ENCODE peak calls at places on chromosome 13, in seven cellular contexts. One of them, this sample, is unnamed.

GRCh38 chr13:114077938-114078335 is 54.5 kb downstream of the RASA3 start:
- DNase-seq in H9: no peak
- DNase-seq in mesendoderm: peak
- DNase-seq in H1: no peak
- DNase-seq in trophoblast cell: no peak
- DNase-seq in IMR-90: peak
- DNase-seq in mesenchymal stem cell: peak
- DNase-seq in this sample: no peak

GRCh38 chr13:95870421-95870820 is 182.8 kb downstream of the UGGT2 start:
- DNase-seq in H9: no peak
- DNase-seq in mesendoderm: peak
- DNase-seq in H1: no peak
- DNase-seq in trophoblast cell: no peak
- DNase-seq in IMR-90: no peak
- DNase-seq in mesenchymal stem cell: no peak
- DNase-seq in this sample: no peak

GRCh38 chr13:32426191-32426980 is 1.5 kb downstream of the N4BP2L1 start:
- DNase-seq in H9: no peak
- DNase-seq in mesendoderm: no peak
- DNase-seq in H1: no peak
- DNase-seq in trophoblast cell: peak
- DNase-seq in IMR-90: no peak
- DNase-seq in mesenchymal stem cell: peak
- DNase-seq in this sample: no peak

GRCh38 chr13:41700790-41701310 is 243.5 kb downstream of the RGCC start:
- DNase-seq in H9: no peak
- DNase-seq in mesendoderm: no peak
- DNase-seq in H1: no peak
- DNase-seq in trophoblast cell: no peak
- DNase-seq in IMR-90: peak
- DNase-seq in mesenchymal stem cell: peak
- DNase-seq in this sample: no peak

GRCh38 chr13:22311734-22312404 is 641.0 kb downstream of the FGF9 start:
- DNase-seq in H9: peak
- DNase-seq in mesendoderm: peak
- DNase-seq in H1: no peak
- DNase-seq in trophoblast cell: peak
- DNase-seq in IMR-90: no peak
- DNase-seq in mesenchymal stem cell: no peak
- DNase-seq in this sample: no peak

GRCh38 chr13:113351514-113352026 is 12.4 kb downstream of the GRTP1 start:
- DNase-seq in H9: peak
- DNase-seq in mesendoderm: no peak
- DNase-seq in H1: no peak
- DNase-seq in trophoblast cell: no peak
- DNase-seq in IMR-90: no peak
- DNase-seq in mesenchymal stem cell: no peak
- DNase-seq in this sample: no peak

GRCh38 chr13:43953370-43953769 is 73.7 kb downstream of the LACC1 start:
- DNase-seq in H9: no peak
- DNase-seq in mesendoderm: peak
- DNase-seq in H1: no peak
- DNase-seq in trophoblast cell: peak
- DNase-seq in IMR-90: no peak
- DNase-seq in mesenchymal stem cell: no peak
- DNase-seq in this sample: no peak

GRCh38 chr13:113854238-113855011 is 9.5 kb downstream of the GAS6 start:
- DNase-seq in H9: peak
- DNase-seq in mesendoderm: no peak
- DNase-seq in H1: no peak
- DNase-seq in trophoblast cell: no peak
- DNase-seq in IMR-90: peak
- DNase-seq in mesenchymal stem cell: peak
- DNase-seq in this sample: no peak

GRCh38 chr13:85313761-85314503 is 485.3 kb downstream of the SLITRK6 start:
- DNase-seq in H9: no peak
- DNase-seq in mesendoderm: peak
- DNase-seq in H1: no peak
- DNase-seq in trophoblast cell: peak
- DNase-seq in IMR-90: peak
- DNase-seq in mesenchymal stem cell: peak
- DNase-seq in this sample: no peak

GRCh38 chr13:110869231-110869804 is 45.6 kb downstream of the ANKRD10 start:
- DNase-seq in H9: no peak
- DNase-seq in mesendoderm: no peak
- DNase-seq in H1: no peak
- DNase-seq in trophoblast cell: peak
- DNase-seq in IMR-90: no peak
- DNase-seq in mesenchymal stem cell: no peak
- DNase-seq in this sample: no peak

GRCh38 chr13:58919551-58919950 is 1244.2 kb downstream of the DIAPH3 start:
- DNase-seq in H9: no peak
- DNase-seq in mesendoderm: no peak
- DNase-seq in H1: no peak
- DNase-seq in trophoblast cell: no peak
- DNase-seq in IMR-90: no peak
- DNase-seq in mesenchymal stem cell: peak
- DNase-seq in this sample: no peak

GRCh38 chr13:94305033-94305432 is 174.4 kb downstream of the DCT start:
- DNase-seq in H9: no peak
- DNase-seq in mesendoderm: no peak
- DNase-seq in H1: no peak
- DNase-seq in trophoblast cell: no peak
- DNase-seq in IMR-90: no peak
- DNase-seq in mesenchymal stem cell: no peak
- DNase-seq in this sample: no peak

GRCh38 chr13:94416454-94417080 is 62.9 kb downstream of the DCT start:
- DNase-seq in H9: peak
- DNase-seq in mesendoderm: peak
- DNase-seq in H1: peak
- DNase-seq in trophoblast cell: peak
- DNase-seq in IMR-90: peak
- DNase-seq in mesenchymal stem cell: peak
- DNase-seq in this sample: peak

GRCh38 chr13:33319859-33320258 is 34.3 kb upstream of the STARD13 start:
- DNase-seq in H9: no peak
- DNase-seq in mesendoderm: no peak
- DNase-seq in H1: no peak
- DNase-seq in trophoblast cell: no peak
- DNase-seq in IMR-90: no peak
- DNase-seq in mesenchymal stem cell: no peak
- DNase-seq in this sample: no peak

GRCh38 chr13:91639316-91639715 is 240.9 kb downstream of the GPC5 start:
- DNase-seq in H9: no peak
- DNase-seq in mesendoderm: no peak
- DNase-seq in H1: no peak
- DNase-seq in trophoblast cell: no peak
- DNase-seq in IMR-90: peak
- DNase-seq in mesenchymal stem cell: no peak
- DNase-seq in this sample: no peak

GRCh38 chr13:107518292-107518691 is 697.0 kb downstream of the LIG4 start:
- DNase-seq in H9: no peak
- DNase-seq in mesendoderm: no peak
- DNase-seq in H1: no peak
- DNase-seq in trophoblast cell: no peak
- DNase-seq in IMR-90: peak
- DNase-seq in mesenchymal stem cell: peak
- DNase-seq in this sample: no peak

GRCh38 chr13:103238441-103238840 is 172.2 kb upstream of the SLC10A2 start:
- DNase-seq in H9: no peak
- DNase-seq in mesendoderm: no peak
- DNase-seq in H1: no peak
- DNase-seq in trophoblast cell: no peak
- DNase-seq in IMR-90: no peak
- DNase-seq in mesenchymal stem cell: no peak
- DNase-seq in this sample: no peak

GRCh38 chr13:111429064-111429558 is 108.7 kb downstream of the TEX29 start:
- DNase-seq in H9: peak
- DNase-seq in mesendoderm: peak
- DNase-seq in H1: no peak
- DNase-seq in trophoblast cell: peak
- DNase-seq in IMR-90: peak
- DNase-seq in mesenchymal stem cell: peak
- DNase-seq in this sample: peak

GRCh38 chr13:20303636-20304035 is 71.5 kb upstream of the GJB6 start:
- DNase-seq in H9: no peak
- DNase-seq in mesendoderm: no peak
- DNase-seq in H1: no peak
- DNase-seq in trophoblast cell: peak
- DNase-seq in IMR-90: no peak
- DNase-seq in mesenchymal stem cell: peak
- DNase-seq in this sample: no peak

GRCh38 chr13:26853272-26853818 is 92.8 kb upstream of the GPR12 start:
- DNase-seq in H9: no peak
- DNase-seq in mesendoderm: no peak
- DNase-seq in H1: no peak
- DNase-seq in trophoblast cell: no peak
- DNase-seq in IMR-90: no peak
- DNase-seq in mesenchymal stem cell: no peak
- DNase-seq in this sample: no peak
- H2BK5ac ChIP-seq in H9: no peak
- H2BK5ac ChIP-seq in mesendoderm: no peak
- H2BK5ac ChIP-seq in H1: no peak
- H2BK5ac ChIP-seq in trophoblast cell: no peak
- H2BK5ac ChIP-seq in IMR-90: no peak
- H2BK5ac ChIP-seq in mesenchymal stem cell: no peak
- H2BK5ac ChIP-seq in this sample: no peak

DNA sequence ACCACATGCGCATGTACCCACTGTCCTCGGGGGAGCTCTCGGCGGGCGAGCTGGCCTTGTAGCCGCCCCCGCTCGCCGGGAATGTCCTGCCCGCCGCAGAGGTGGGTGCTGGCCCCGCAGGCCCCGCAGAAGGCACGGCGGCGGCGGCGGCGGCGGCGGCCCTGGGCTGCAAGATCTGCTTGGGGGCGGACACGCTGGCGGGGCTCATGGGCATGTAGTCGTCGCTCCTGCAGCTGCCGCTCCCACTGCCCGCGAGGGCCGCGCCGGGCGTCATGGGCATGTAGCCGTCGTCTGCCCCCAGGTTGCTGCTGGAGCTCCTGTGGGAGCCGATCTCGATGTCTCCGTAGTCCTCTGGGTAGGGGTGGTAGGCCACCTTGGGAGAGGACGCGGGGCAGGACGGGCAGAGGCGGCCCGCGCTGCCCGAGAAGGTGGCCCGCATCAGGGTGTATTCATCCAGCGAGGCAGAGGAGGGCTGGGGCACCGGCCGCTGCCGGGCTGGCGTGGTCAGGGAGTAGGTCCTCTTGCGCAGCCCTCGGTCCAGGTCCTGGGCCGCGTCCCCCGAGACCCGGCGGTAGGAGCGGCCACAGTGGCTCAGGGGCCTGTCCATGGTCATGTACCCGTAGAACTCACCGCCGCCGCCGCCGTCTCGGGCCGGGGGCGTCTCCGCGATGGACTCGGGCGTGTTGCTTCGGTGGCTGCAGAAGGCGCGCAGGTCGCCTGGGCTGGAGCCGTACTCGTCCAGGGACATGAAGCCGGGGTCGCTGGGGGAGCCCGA is 2.4 kb downstream of the IRS2 start:
- DNase-seq in H9: peak
- DNase-seq in mesendoderm: no peak
- DNase-seq in H1: no peak
- DNase-seq in trophoblast cell: peak
- DNase-seq in IMR-90: no peak
- DNase-seq in mesenchymal stem cell: peak
- DNase-seq in this sample: no peak
- H2BK5ac ChIP-seq in H9: no peak
- H2BK5ac ChIP-seq in mesendoderm: no peak
- H2BK5ac ChIP-seq in H1: no peak
- H2BK5ac ChIP-seq in trophoblast cell: no peak
- H2BK5ac ChIP-seq in IMR-90: no peak
- H2BK5ac ChIP-seq in mesenchymal stem cell: no peak
- H2BK5ac ChIP-seq in this sample: no peak

DNA sequence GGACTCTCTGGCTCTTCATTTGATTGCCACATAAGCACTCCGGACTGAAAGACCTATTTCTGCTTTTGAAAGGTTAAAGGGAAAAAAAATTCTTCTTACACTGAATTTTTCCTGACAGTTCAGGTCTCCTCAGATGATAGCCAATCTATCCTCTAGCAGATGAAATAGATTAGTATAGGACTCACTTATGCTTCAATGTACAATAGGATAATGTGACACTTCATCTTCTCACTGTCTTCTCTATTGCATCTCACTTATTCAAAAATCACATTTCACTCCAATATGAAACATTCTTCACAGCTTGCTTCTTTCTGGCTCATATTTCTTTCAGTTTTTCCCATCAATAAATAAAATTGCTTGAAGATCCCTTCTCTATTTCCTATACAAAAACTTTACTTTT is 860.9 kb upstream of the SLITRK6 start:
- DNase-seq in H9: no peak
- DNase-seq in mesendoderm: no peak
- DNase-seq in H1: no peak
- DNase-seq in trophoblast cell: no peak
- DNase-seq in IMR-90: no peak
- DNase-seq in mesenchymal stem cell: no peak
- DNase-seq in this sample: no peak
- H2BK5ac ChIP-seq in H9: no peak
- H2BK5ac ChIP-seq in mesendoderm: no peak
- H2BK5ac ChIP-seq in H1: no peak
- H2BK5ac ChIP-seq in trophoblast cell: no peak
- H2BK5ac ChIP-seq in IMR-90: no peak
- H2BK5ac ChIP-seq in mesenchymal stem cell: no peak
- H2BK5ac ChIP-seq in this sample: no peak

GRCh38 chr13:39189778-39190177 is 151.5 kb downstream of the NHLRC3 start:
- DNase-seq in H9: no peak
- DNase-seq in mesendoderm: peak
- DNase-seq in H1: peak
- DNase-seq in trophoblast cell: no peak
- DNase-seq in IMR-90: no peak
- DNase-seq in mesenchymal stem cell: no peak
- DNase-seq in this sample: no peak
- H2BK5ac ChIP-seq in H9: no peak
- H2BK5ac ChIP-seq in mesendoderm: no peak
- H2BK5ac ChIP-seq in H1: no peak
- H2BK5ac ChIP-seq in trophoblast cell: no peak
- H2BK5ac ChIP-seq in IMR-90: no peak
- H2BK5ac ChIP-seq in mesenchymal stem cell: no peak
- H2BK5ac ChIP-seq in this sample: no peak

GRCh38 chr13:46182491-46182877 is 507 bp upstream of the LCP1 start:
- DNase-seq in H9: no peak
- DNase-seq in mesendoderm: no peak
- DNase-seq in H1: no peak
- DNase-seq in trophoblast cell: no peak
- DNase-seq in IMR-90: no peak
- DNase-seq in mesenchymal stem cell: no peak
- DNase-seq in this sample: no peak
- H2BK5ac ChIP-seq in H9: no peak
- H2BK5ac ChIP-seq in mesendoderm: no peak
- H2BK5ac ChIP-seq in H1: no peak
- H2BK5ac ChIP-seq in trophoblast cell: peak
- H2BK5ac ChIP-seq in IMR-90: no peak
- H2BK5ac ChIP-seq in mesenchymal stem cell: no peak
- H2BK5ac ChIP-seq in this sample: no peak

GRCh38 chr13:35557475-35557874 is 81.0 kb upstream of the MAB21L1 start:
- DNase-seq in H9: no peak
- DNase-seq in mesendoderm: no peak
- DNase-seq in H1: no peak
- DNase-seq in trophoblast cell: no peak
- DNase-seq in IMR-90: no peak
- DNase-seq in mesenchymal stem cell: no peak
- DNase-seq in this sample: no peak
- H2BK5ac ChIP-seq in H9: no peak
- H2BK5ac ChIP-seq in mesendoderm: no peak
- H2BK5ac ChIP-seq in H1: no peak
- H2BK5ac ChIP-seq in trophoblast cell: no peak
- H2BK5ac ChIP-seq in IMR-90: no peak
- H2BK5ac ChIP-seq in mesenchymal stem cell: no peak
- H2BK5ac ChIP-seq in this sample: no peak